ENCODE peak calls at places on chromosomes 11 and 22, in six cellular contexts. O is fibroblast of the aortic adventitia; E is RWPE1; M is CD4-positive, CD25-positive, alpha-beta regulatory T cell; C is IMR-90; F is iris pigment epithelial cell. L is an unnamed sample.

GRCh38 chr22:39283312-39284141 is 35.9 kb downstream of the RPL3 start:
- DNase-seq in O (no peak), E (peak), M (no peak), C (peak), F (peak), L (no peak)

GRCh38 chr11:12503886-12504285 is 126.5 kb downstream of the PARVA start:
- DNase-seq in O (no peak), E (no peak), M (no peak), C (no peak), F (no peak), L (no peak)

GRCh38 chr22:41511521-41511968 is 32.7 kb downstream of the POLR3H start:
- DNase-seq in O (no peak), E (no peak), M (no peak), C (no peak), F (no peak), L (no peak)

GRCh38 chr11:9815486-9816136 is 151.7 kb downstream of the SWAP70 start:
- DNase-seq in O (peak), E (peak), M (no peak), C (peak), F (peak), L (no peak)

GRCh38 chr11:110655967-110656366 is 56.3 kb downstream of the ARHGAP20 start:
- DNase-seq in O (no peak), E (no peak), M (no peak), C (no peak), F (no peak), L (no peak)

GRCh38 chr11:117510646-117511045 is 183.0 kb downstream of the CEP164 start:
- DNase-seq in O (no peak), E (no peak), M (no peak), C (no peak), F (no peak), L (no peak)

GRCh38 chr22:28344893-28345292 is 334.7 kb downstream of the TTC28 start:
- DNase-seq in O (peak), E (no peak), M (no peak), C (peak), F (peak), L (no peak)

GRCh38 chr11:28009383-28009782 is 98.6 kb downstream of the KIF18A start:
- DNase-seq in O (peak), E (peak), M (no peak), C (peak), F (peak), L (no peak)

GRCh38 chr11:8326337-8326736 is 62.7 kb upstream of the LMO1 start:
- DNase-seq in O (no peak), E (no peak), M (no peak), C (no peak), F (no peak), L (no peak)

GRCh38 chr11:13486926-13487660 is 8.7 kb downstream of the PTH start:
- DNase-seq in O (peak), E (no peak), M (peak), C (no peak), F (peak), L (no peak)

GRCh38 chr11:130817608-130817944 is 98.7 kb downstream of the SNX19 start:
- DNase-seq in O (peak), E (no peak), M (no peak), C (peak), F (peak), L (no peak)

GRCh38 chr11:108019870-108020540 is 11.3 kb downstream of the CUL5 start:
- DNase-seq in O (peak), E (no peak), M (no peak), C (peak), F (peak), L (no peak)

GRCh38 chr11:67665537-67666302 is 8.7 kb downstream of the ALDH3B2 start:
- DNase-seq in O (no peak), E (no peak), M (no peak), C (no peak), F (no peak), L (no peak)

GRCh38 chr22:29268511-29269229 is 602 bp downstream of the EWSR1 start:
- DNase-seq in O (peak), E (peak), M (peak), C (peak), F (peak), L (peak)

GRCh38 chr22:29004647-29005371 is 56.8 kb downstream of the C22orf31 start:
- DNase-seq in O (peak), E (no peak), M (no peak), C (peak), F (peak), L (peak)

GRCh38 chr22:20187777-20188566 is 37.1 kb upstream of the CCDC188 start:
- DNase-seq in O (no peak), E (no peak), M (no peak), C (no peak), F (no peak), L (no peak)

GRCh38 chr11:127109796-127110195 is 109.2 kb upstream of the KIRREL3 start:
- DNase-seq in O (no peak), E (no peak), M (no peak), C (no peak), F (no peak), L (no peak)